ENCODE peak calls at places on chromosomes 12 and 14, in seven cellular contexts. D is GM23248; W is kidney glomerular epithelial cell; U is left ventricle myocardium inferior; F is Calu3; P is GDM1; R is stimulated activated CD4-positive, alpha-beta T cell treated with anti-CD3 and anti-CD28 coated beads, Interleukin-15, amount 100 ng/mL, for 24 hours. Y is an unnamed sample.

GRCh38 chr14:34398024-34398423 is 64.0 kb downstream of the SPTSSA start:
- DNase-seq in P (no peak), R (no peak), U (no peak), W (no peak), F (no peak), D (peak), Y (no peak)

GRCh38 chr14:50225067-50225973 is 6.1 kb downstream of the SOS2 start:
- DNase-seq in U (no peak), D (peak), P (no peak), R (no peak), F (no peak), W (peak), Y (peak)

GRCh38 chr14:103721334-103722120 is 5.9 kb downstream of the ZFYVE21 start:
- DNase-seq in U (no peak), R (peak), P (no peak), F (peak), D (peak), W (no peak), Y (peak)

GRCh38 chr12:79624378-79624777 is 66.4 kb downstream of the PAWR start:
- DNase-seq in P (no peak), R (no peak), F (no peak), D (no peak), W (peak), U (no peak), Y (no peak)

GRCh38 chr14:100262545-100262944 is 23.6 kb downstream of the YY1 start:
- DNase-seq in D (no peak), W (no peak), P (no peak), U (no peak), R (no peak), F (no peak), Y (no peak)

GRCh38 chr12:119938049-119938667 is 50.9 kb upstream of the BICDL1 start:
- DNase-seq in D (peak), W (peak), U (peak), R (peak), F (peak), P (no peak), Y (no peak)

GRCh38 chr14:58677525-58677924 is 39.8 kb downstream of the DACT1 start:
- DNase-seq in D (no peak), P (no peak), U (no peak), F (no peak), R (no peak), W (no peak), Y (no peak)

GRCh38 chr12:116160196-116160595 is 117.3 kb downstream of the MED13L start:
- DNase-seq in F (no peak), U (no peak), R (no peak), D (peak), P (no peak), W (no peak), Y (no peak)

GRCh38 chr12:89889051-89889450 is 180.4 kb upstream of the ATP2B1 start:
- DNase-seq in U (no peak), F (no peak), D (peak), W (no peak), R (no peak), P (no peak), Y (no peak)

GRCh38 chr12:65232490-65233077 is 45.9 kb upstream of the MSRB3 start:
- DNase-seq in R (no peak), W (peak), P (no peak), D (peak), U (no peak), F (no peak), Y (no peak)

GRCh38 chr14:45156067-45156466 is 20.3 kb downstream of the FANCM start:
- DNase-seq in D (peak), R (no peak), W (no peak), F (no peak), U (no peak), P (no peak), Y (no peak)

GRCh38 chr14:97634786-97635185 is 837.6 kb downstream of the VRK1 start:
- DNase-seq in P (no peak), F (no peak), D (peak), R (peak), W (no peak), U (no peak), Y (no peak)

GRCh38 chr14:54789166-54789565 is 113.5 kb downstream of the GCH1 start:
- DNase-seq in F (no peak), R (no peak), U (no peak), D (no peak), W (no peak), P (no peak), Y (no peak)

GRCh38 chr12:130090564-130090963 is 71.7 kb upstream of the FZD10 start:
- DNase-seq in D (no peak), W (no peak), P (no peak), R (no peak), F (no peak), U (no peak), Y (no peak)

GRCh38 chr14:22836301-22837058 is at the start of gene MMP14:
- DNase-seq in W (peak), U (peak), D (peak), P (no peak), R (no peak), F (no peak), Y (no peak)

GRCh38 chr12:64221656-64222010 is 463 bp downstream of the KICS2 start:
- DNase-seq in F (peak), D (peak), U (peak), R (peak), P (peak), W (peak), Y (peak)

GRCh38 chr14:80095623-80096022 is 115.7 kb downstream of the DIO2 start:
- DNase-seq in F (no peak), W (no peak), P (no peak), U (no peak), D (peak), R (no peak), Y (peak)

GRCh38 chr12:53952871-53953734 is 1.6 kb upstream of the HOXC12 start:
- DNase-seq in W (no peak), U (no peak), F (peak), P (no peak), R (no peak), D (no peak), Y (no peak)